ENCODE peak calls at places on chromosomes 6 and 20, in five cellular contexts. One of them, this sample, is unnamed.
A peak's percentile ranks its signal among the peaks of the same experiment; 100 is the strongest.

GRCh38 chr6:29236634-29237033 is 64.9 kb upstream of the OR14J1 start:
- DNase-seq in neuronal stem cell: no peak
- DNase-seq in mesenchymal stem cell: no peak
- DNase-seq in H1: no peak
- DNase-seq in trophoblast cell: no peak
- DNase-seq in this sample: no peak

GRCh38 chr6:145904878-145905277 is 59.3 kb downstream of the SHPRH start:
- DNase-seq in neuronal stem cell: no peak
- DNase-seq in mesenchymal stem cell: no peak
- DNase-seq in H1: no peak
- DNase-seq in trophoblast cell: no peak
- DNase-seq in this sample: no peak

GRCh38 chr20:11234181-11234969 is 560.6 kb upstream of the JAG1 start:
- DNase-seq in neuronal stem cell: no peak
- DNase-seq in mesenchymal stem cell: peak; percentile 11
- DNase-seq in H1: no peak
- DNase-seq in trophoblast cell: no peak
- DNase-seq in this sample: no peak

GRCh38 chr6:98769546-98769945 is 64.8 kb upstream of the POU3F2 start:
- DNase-seq in neuronal stem cell: no peak
- DNase-seq in mesenchymal stem cell: no peak
- DNase-seq in H1: no peak
- DNase-seq in trophoblast cell: no peak
- DNase-seq in this sample: peak; percentile 46

GRCh38 chr20:7673841-7674240 is 266.4 kb downstream of the HAO1 start:
- DNase-seq in neuronal stem cell: no peak
- DNase-seq in mesenchymal stem cell: peak; percentile 45
- DNase-seq in H1: no peak
- DNase-seq in trophoblast cell: no peak
- DNase-seq in this sample: no peak

GRCh38 chr20:50317116-50317515 is 126.5 kb downstream of the CEBPB start:
- DNase-seq in neuronal stem cell: no peak
- DNase-seq in mesenchymal stem cell: no peak
- DNase-seq in H1: no peak
- DNase-seq in trophoblast cell: no peak
- DNase-seq in this sample: no peak

GRCh38 chr20:24531202-24531601 is 61.8 kb downstream of the SYNDIG1 start:
- DNase-seq in neuronal stem cell: no peak
- DNase-seq in mesenchymal stem cell: no peak
- DNase-seq in H1: no peak
- DNase-seq in trophoblast cell: no peak
- DNase-seq in this sample: no peak

GRCh38 chr6:136014454-136015421 is 163.2 kb downstream of the PDE7B start:
- DNase-seq in neuronal stem cell: no peak
- DNase-seq in mesenchymal stem cell: peak; percentile 97
- DNase-seq in H1: no peak
- DNase-seq in trophoblast cell: peak; percentile 6
- DNase-seq in this sample: no peak

DNA sequence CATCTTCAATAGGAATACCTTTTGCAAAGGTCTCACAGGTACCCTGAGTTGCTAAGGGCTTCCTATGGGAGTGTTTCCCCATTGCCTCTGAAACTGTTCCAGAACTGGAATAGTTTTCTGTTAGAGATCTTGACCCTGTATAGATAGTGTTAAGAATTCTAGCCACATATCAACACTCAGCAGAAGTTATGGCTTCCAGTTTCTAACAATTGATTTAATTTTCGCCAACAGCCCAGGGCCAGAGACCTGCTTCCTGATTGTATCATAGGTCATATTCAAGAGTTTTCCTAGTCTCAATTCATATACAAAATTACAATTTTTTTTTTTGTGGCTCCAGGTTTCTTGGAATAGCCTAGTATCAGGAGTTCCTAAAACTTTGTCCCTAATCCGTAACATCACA is 61.0 kb downstream of the PXDC1 start:
- DNase-seq in neuronal stem cell: no peak
- DNase-seq in mesenchymal stem cell: no peak
- DNase-seq in H1: no peak
- DNase-seq in trophoblast cell: no peak
- DNase-seq in this sample: no peak
- H3K4me1 ChIP-seq in neuronal stem cell: peaks cover 5% of the 10 kb centered on the region
- H3K4me1 ChIP-seq in mesenchymal stem cell: no peaks in the 10 kb centered on the region
- H3K4me1 ChIP-seq in H1: no peaks in the 10 kb centered on the region
- H3K4me1 ChIP-seq in trophoblast cell: no peaks in the 10 kb centered on the region
- H3K4me1 ChIP-seq in this sample: no peaks in the 10 kb centered on the region

DNA sequence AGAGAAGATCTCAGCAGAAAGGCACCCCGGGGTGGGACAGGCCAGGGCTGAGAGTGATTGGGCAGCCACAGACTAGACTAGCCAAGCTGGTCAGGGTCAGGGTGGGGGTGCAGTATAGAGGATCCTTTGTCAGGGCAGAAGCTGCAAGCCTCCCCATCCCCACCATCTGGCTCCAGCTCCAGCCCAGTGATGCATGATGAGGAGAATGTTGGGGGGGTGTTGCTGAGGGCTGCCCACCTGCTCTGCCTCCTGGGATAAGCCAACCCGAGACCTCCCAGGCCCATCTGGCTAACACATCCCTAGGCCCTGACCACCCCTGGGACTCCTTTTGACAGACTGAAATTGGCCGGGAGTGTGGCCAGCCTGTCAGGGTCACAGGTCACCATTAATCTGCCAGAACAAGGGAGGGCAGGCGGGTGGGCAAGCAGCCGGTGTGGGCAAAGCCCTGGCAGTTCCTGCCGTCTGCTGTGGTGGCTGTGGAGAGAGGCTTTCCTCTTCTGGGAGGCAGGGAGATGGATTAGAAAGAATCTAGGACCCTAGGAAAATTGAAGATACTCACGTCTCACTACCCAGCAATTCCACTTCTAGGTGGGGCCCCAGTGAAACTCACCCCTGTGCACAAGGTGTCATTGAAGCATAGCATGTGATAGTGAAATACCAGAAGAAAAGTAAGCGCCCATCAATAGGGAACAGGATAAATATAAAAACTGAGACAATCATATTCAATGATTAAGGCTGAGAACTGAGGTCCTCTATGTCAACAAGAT is 22.2 kb upstream of the SNTA1 start:
- DNase-seq in neuronal stem cell: no peak
- DNase-seq in mesenchymal stem cell: no peak
- DNase-seq in H1: no peak
- DNase-seq in trophoblast cell: no peak
- DNase-seq in this sample: no peak
- H4K8ac ChIP-seq in neuronal stem cell: no peak overlapping the region
- H4K8ac ChIP-seq in mesenchymal stem cell: no peak overlapping the region
- H4K8ac ChIP-seq in H1: peak overlapping the region; percentile 57
- H4K8ac ChIP-seq in trophoblast cell: no peak overlapping the region
- H4K8ac ChIP-seq in this sample: no peak overlapping the region

DNA sequence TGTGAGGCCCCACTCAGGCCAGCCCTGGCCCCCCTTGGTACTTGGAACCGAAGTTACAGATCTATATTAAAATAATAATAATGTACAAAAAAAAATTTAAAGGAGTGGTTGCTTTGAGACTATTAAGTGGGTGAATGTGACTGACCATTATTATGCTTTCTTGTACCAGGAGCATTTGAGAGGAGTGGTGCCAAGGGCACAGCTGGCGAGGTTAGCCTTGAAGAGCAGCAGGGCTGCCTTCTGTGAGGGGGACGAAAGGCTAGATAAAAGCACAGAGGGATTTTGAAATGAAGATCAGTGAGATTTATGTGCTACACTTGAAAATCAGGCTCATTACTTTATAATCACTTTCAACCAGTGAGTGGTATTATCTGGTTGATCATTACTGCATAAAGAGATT is 48.6 kb downstream of the FIG4 start:
- DNase-seq in neuronal stem cell: no peak
- DNase-seq in mesenchymal stem cell: no peak
- DNase-seq in H1: no peak
- DNase-seq in trophoblast cell: no peak
- DNase-seq in this sample: no peak
- H2BK12ac ChIP-seq in neuronal stem cell: no peak overlapping the region
- H2BK12ac ChIP-seq in mesenchymal stem cell: no peak overlapping the region
- H2BK12ac ChIP-seq in H1: no peak overlapping the region
- H2BK12ac ChIP-seq in trophoblast cell: no peak overlapping the region
- H2BK12ac ChIP-seq in this sample: no peak overlapping the region

GRCh38 chr6:157558487-157559200 is 177.7 kb downstream of the ZDHHC14 start:
- DNase-seq in neuronal stem cell: no peak
- DNase-seq in mesenchymal stem cell: no peak
- DNase-seq in H1: no peak
- DNase-seq in trophoblast cell: no peak
- DNase-seq in this sample: no peak
- H3K4me1 ChIP-seq in neuronal stem cell: peaks cover 6% of the 10 kb centered on the region
- H3K4me1 ChIP-seq in mesenchymal stem cell: peaks cover 15% of the 10 kb centered on the region
- H3K4me1 ChIP-seq in H1: peaks cover 4% of the 10 kb centered on the region
- H3K4me1 ChIP-seq in trophoblast cell: no peaks in the 10 kb centered on the region
- H3K4me1 ChIP-seq in this sample: no peaks in the 10 kb centered on the region

DNA sequence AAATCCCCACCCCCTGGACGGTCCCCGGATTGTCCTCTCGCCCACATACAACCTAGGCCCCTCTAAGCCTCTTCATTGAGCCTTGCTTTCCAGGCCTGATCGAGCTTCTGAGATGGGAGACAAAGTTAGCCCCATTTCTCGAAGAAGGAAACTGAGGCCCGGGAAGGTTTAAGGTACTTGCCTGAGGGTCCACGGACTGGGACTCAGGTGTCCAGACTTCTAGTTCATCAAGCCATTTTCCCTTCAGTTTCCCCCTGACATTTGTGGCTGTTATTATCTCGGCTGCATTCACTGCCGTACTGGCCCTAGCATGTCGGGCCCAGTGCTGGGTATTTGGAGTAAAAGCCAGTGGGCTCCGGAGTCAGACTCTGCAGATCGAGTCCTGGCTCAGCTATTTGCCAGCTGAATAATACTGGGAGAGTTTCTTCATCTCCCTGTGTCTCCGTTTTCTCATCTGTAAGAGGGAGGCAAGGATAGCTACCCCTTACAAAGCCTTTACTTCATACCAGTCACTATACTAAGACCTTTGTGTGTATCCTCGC is 633 bp downstream of the RPRD1B start:
- DNase-seq in neuronal stem cell: no peak
- DNase-seq in mesenchymal stem cell: no peak
- DNase-seq in H1: no peak
- DNase-seq in trophoblast cell: no peak
- DNase-seq in this sample: no peak
- H4K8ac ChIP-seq in neuronal stem cell: no peak overlapping the region
- H4K8ac ChIP-seq in mesenchymal stem cell: peak overlapping the region; percentile 99
- H4K8ac ChIP-seq in H1: peak overlapping the region; percentile 100
- H4K8ac ChIP-seq in trophoblast cell: peak overlapping the region; percentile 97
- H4K8ac ChIP-seq in this sample: no peak overlapping the region